ENCODE peak calls at places on chromosomes 7 and 10, in five cellular contexts. J, L, Z, D and O are unnamed samples.

GRCh38 chr7:50828801-50829200 is 46.1 kb upstream of the GRB10 start:
- DNase-seq in L (no peak), D (no peak), Z (no peak), J (no peak), O (no peak)

GRCh38 chr10:23343591-23344225 is 889 bp downstream of the C10orf67 start:
- DNase-seq in Z (no peak), D (no peak), L (peak), J (no peak), O (peak)

GRCh38 chr10:15433850-15434537 is 62.9 kb upstream of the FAM171A1 start:
- DNase-seq in Z (peak), J (no peak), D (no peak), L (no peak), O (peak)

GRCh38 chr7:42244828-42245227 is 7.8 kb upstream of the GLI3 start:
- DNase-seq in J (no peak), L (no peak), Z (peak), D (no peak), O (peak)

GRCh38 chr7:8125680-8126444 is 136.1 kb downstream of the ICA1 start:
- DNase-seq in Z (no peak), J (peak), D (no peak), L (no peak), O (no peak)

GRCh38 chr7:34727464-34727995 is 69.5 kb downstream of the NPSR1 start:
- DNase-seq in L (no peak), J (no peak), Z (no peak), D (no peak), O (no peak)

GRCh38 chr7:136134503-136134902 is 157.3 kb upstream of the MTPN start:
- DNase-seq in J (no peak), Z (peak), D (no peak), L (no peak), O (peak)

GRCh38 chr10:11160982-11161554 is 143.4 kb downstream of the CELF2 start:
- DNase-seq in Z (no peak), L (no peak), J (no peak), D (no peak), O (no peak)

GRCh38 chr7:105218939-105219770 is 169.6 kb downstream of the SRPK2 start:
- DNase-seq in J (no peak), L (no peak), D (no peak), Z (peak), O (peak)

GRCh38 chr10:63105811-63106755 is 27.0 kb upstream of the NRBF2 start:
- DNase-seq in L (peak), D (no peak), Z (peak), J (no peak), O (peak)

DNA sequence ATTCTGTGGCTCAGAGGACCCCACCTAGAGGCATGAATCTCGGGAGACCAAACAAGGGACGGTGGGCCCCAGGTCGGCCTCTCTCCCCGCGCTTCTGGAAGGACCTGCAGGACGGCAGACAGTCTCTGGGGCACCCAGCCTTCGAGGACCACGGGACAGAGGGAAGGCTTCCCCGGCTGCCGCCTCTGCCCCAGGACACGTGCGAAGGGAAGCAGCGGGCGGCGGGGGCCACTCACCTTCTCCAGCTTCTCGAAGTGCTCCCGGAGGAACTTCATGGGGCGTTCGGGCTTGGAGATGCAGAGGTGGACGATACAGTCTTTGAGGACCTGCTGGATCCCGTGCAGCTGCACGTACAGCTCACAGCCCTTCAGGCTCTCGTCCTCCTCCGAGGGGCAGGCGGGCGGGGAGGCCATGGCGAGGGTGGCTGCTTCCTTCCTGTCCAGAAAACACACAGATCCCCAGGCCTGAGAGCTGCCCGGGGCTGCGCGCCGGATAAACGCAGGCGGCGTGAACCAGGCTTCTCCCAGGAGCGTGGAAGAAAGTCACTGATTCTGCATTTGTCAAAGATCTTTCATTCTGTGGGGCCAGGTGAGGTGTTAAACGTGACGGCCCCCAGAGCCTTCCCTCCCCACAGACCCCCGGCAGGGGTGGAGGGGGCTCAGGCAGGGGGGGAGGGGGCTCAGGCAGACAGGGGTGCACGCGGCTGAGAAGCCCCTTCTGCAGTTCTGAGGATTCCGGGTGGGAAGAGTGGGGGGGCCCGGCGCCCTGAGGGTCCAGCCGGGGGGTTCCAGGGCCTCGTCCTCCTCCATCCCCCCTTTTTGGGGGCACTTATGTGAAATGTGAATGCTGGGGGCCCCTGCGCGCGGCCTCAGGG is 15.2 kb upstream of the DNAAF5 start:
- DNase-seq in Z (no peak), L (no peak), J (no peak), D (no peak), O (no peak)
- H3K4me3 ChIP-seq in Z (no peak), L (peak), J (peak), D (no peak), O (peak)

GRCh38 chr10:78524342-78524741 is 490.7 kb downstream of the RPS24 start:
- DNase-seq in J (no peak), D (no peak), Z (no peak), L (no peak), O (no peak)

GRCh38 chr10:78523453-78523852 is 489.8 kb downstream of the RPS24 start:
- DNase-seq in J (no peak), L (no peak), Z (no peak), D (no peak), O (no peak)

GRCh38 chr10:78518224-78518623 is 484.6 kb downstream of the RPS24 start:
- DNase-seq in Z (no peak), L (peak), D (no peak), J (no peak), O (no peak)

GRCh38 chr10:78524941-78525340 is 491.3 kb downstream of the RPS24 start:
- DNase-seq in D (no peak), J (no peak), L (no peak), Z (no peak), O (no peak)

DNA sequence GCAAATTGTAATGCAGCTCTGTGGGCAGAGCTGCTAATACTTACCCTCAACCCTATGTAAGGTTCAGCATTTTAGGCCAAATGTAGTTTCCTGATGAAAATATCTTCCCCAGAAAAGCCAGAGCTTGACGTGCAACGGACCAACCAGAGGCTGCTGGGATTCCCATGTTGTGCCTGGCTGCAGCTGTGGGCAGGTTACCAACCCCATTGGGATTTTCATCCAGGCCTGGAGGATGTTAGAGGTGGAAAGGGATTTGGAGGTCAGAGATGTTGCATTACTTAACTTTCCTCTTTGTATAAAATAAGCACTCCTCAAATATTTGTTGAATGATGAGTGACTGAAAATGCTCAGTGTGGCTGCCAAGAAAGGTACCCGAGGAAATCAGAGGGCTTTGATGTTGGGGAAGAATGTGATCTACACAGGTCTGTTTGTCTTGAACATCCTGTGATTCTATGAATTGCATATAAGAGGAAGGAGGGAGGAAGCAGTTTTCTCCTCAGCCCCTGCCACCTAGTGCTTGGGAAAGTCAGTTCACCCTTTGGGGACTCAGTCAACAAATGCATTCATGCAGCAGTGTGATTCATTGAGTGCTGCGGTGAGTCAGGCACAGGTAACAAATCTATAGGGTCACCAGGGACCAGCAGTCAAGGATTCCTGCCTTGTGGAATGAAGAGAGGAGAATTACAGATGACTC is 487.2 kb downstream of the RPS24 start:
- DNase-seq in L (no peak), J (no peak), D (no peak), Z (no peak), O (peak)
- TF ChIP-seq CTCF in L (no peak), J (no peak), D (no peak), Z (peak), O (peak)

DNA sequence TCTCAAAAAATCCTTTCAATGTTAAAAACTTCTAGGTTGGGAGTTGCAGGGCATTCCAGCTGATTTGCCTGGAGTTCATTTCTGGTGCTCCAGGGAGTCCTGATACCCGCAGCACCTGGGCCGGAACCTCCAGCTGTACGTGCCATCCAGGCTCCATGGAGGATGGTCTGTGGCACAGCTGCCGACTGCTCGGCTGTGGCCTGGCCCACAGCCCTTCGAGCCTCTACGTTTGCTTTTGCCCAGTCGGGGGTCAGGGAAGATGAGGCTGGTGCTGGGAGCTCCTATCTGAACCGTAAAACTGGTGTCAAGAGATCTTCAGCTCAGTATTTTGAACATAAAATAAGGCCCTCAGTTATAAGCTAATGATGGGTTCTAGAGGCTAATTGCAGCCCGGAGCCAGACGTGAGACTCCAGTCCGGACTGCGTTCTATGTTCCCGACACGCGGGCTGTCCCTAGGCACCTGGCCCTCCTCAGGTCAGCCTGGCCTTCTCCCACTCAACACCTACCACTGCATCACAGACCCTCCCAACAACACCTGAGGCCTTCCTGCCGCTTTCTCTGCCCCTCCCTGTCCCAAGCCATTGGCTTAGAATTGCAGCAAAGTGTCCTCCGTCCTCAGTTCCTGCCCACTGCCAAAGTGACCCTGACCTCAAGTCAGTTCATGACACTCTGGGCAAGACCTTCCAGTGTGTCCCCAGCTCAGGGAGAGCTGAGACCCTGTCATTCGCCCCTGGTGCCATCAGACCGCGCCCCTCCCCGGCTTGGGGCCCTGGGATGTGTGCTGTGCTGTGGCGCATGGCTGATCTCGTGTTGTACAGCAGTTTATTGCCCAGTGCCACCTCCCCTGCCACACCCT is 64.2 kb upstream of the DNAJB6 start:
- DNase-seq in L (no peak), Z (no peak), J (no peak), D (no peak), O (no peak)
- H3K4me3 ChIP-seq in L (no peak), Z (no peak), J (no peak), D (no peak), O (no peak)

DNA sequence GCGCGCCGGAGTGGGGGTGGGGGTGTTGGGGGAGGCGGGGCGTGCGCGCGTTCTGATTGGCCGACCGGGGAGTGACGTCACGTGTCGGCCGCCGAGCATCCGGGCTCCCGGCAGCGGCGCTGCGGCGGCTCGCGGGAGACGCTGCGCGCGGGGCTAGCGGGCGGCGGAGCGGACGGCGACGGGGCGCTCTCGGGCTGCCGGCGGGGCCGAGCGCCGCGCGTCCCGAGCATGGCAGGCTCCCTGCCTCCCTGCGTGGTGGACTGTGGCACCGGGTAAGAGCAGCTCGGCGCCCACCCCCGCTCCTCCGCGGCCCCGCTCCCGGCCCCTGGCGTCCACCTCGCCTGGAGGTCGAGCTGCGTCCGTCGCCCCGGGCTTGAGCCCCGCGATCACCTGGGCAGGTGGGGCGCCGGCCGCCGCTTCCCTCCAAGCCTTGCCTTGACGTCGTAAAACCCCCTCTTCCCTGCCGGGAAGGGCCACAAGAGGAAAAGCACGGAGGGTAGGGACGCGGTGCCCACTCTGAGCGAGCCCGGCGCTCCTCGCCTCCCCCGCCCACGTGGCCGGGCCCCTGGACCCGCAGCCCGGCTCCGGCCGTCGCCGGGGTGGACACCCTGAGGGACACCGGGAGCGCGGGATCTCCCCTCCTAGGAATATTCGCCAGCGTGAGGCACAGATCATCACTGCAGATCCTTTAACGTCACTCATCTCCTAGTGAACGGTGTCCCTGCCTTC is at the start of gene ACTR3B:
- DNase-seq in D (peak), L (peak), Z (peak), J (peak), O (peak)
- TF ChIP-seq CTCF in D (no peak), L (no peak), Z (no peak), J (no peak), O (no peak)

DNA sequence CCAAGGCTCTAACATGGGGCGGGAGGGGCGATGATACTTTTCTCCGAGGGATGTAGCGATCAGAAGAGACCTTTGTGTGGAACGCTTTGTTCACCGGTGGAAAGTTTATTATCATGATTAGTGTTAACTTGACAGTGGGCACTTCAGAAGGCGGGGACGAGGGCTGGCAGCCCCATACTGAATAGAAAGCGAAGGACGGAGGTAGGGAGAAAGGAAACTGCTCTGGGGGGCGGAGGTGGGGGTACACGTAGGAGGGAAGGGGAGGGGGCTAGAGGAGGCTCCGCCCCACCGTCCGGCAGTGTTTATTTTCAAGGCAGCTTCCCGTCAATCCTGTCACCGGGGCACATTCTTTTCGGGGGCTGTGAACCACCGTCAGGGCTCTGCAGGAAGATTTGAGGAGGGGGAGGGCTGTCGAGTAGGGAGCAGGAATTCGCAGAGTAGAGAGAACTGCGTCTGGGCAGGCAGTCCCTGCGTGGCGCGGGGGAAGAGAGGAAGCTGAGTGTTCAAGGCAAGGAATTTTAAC is 9.4 kb upstream of the NKX2-3 start:
- DNase-seq in Z (no peak), D (no peak), J (no peak), L (no peak), O (no peak)
- H3K4me3 ChIP-seq in Z (no peak), D (no peak), J (no peak), L (no peak), O (no peak)

GRCh38 chr10:14092749-14093148 is 238.0 kb downstream of the FRMD4A start:
- DNase-seq in D (no peak), J (no peak), Z (no peak), L (no peak), O (no peak)

GRCh38 chr10:14099885-14100284 is 230.8 kb downstream of the FRMD4A start:
- DNase-seq in D (no peak), J (no peak), Z (no peak), L (no peak), O (no peak)

GRCh38 chr10:14089556-14090297 is 241.0 kb downstream of the FRMD4A start:
- DNase-seq in Z (no peak), L (no peak), D (no peak), J (no peak), O (no peak)

GRCh38 chr10:14093735-14094484 is 236.8 kb downstream of the FRMD4A start:
- DNase-seq in J (no peak), D (no peak), L (no peak), Z (peak), O (peak)
- TF ChIP-seq CTCF in J (peak), D (no peak), L (no peak), Z (peak), O (peak)

GRCh38 chr10:110530131-110530831 is 32.6 kb downstream of the DUSP5 start:
- DNase-seq in L (peak), J (no peak), D (no peak), Z (peak), O (peak)
- H3K4me3 ChIP-seq in L (no peak), J (no peak), D (no peak), Z (no peak), O (peak)